ENCODE peak calls at places on chromosomes 4 and X, in nine cellular contexts. F is GM12878, S is mammary epithelial cell, H is GM23248, E is fibroblast of lung, G is K562, A is PC-3, V is keratinocyte, P is MM.1S. K is an unnamed sample.
A peak's percentile ranks its signal among the peaks of the same experiment; 100 is the strongest.

GRCh38 chr4:37767019-37767418 is 59.5 kb upstream of the PGM2 start:
- DNase-seq in F (no peak), S (no peak), H (no peak), E (no peak), G (no peak), A (no peak), V (no peak), P (no peak), K (no peak)

GRCh38 chr4:3419836-3420605 is 21.7 kb upstream of the HGFAC start:
- DNase-seq in F (no peak), S (no peak), H (no peak), E (no peak), G (no peak), A (no peak), V (no peak), P (no peak), K (no peak)

GRCh38 chr4:176443117-176443516 is 123.4 kb downstream of the SPCS3 start:
- DNase-seq in F (no peak), S (peak; percentile 91), H (peak; percentile 92), E (peak; percentile 98), G (no peak), A (peak; percentile 89), V (no peak), P (no peak), K (no peak)

GRCh38 chr4:144572660-144573059 is 73.3 kb upstream of the HHIP start:
- DNase-seq in F (no peak), S (no peak), H (no peak), E (no peak), G (no peak), A (no peak), V (no peak), P (no peak), K (no peak)

GRCh38 chr4:142698541-142698940 is 147.6 kb downstream of the INPP4B start:
- DNase-seq in F (no peak), S (no peak), H (no peak), E (no peak), G (no peak), A (no peak), V (no peak), P (no peak), K (no peak)

GRCh38 chr4:110075083-110075738 is 123.2 kb downstream of the ELOVL6 start:
- DNase-seq in F (no peak), S (no peak), H (no peak), E (no peak), G (no peak), A (no peak), V (no peak), P (peak; percentile 37), K (no peak)

GRCh38 chrX:38898261-38898660 is 97.0 kb downstream of the MID1IP1 start:
- DNase-seq in F (no peak), S (no peak), H (no peak), E (no peak), G (no peak), A (no peak), V (no peak), P (no peak), K (no peak)

GRCh38 chr4:19983072-19983471 is 268.6 kb upstream of the SLIT2 start:
- DNase-seq in F (no peak), S (peak; percentile 51), H (peak; percentile 95), E (peak; percentile 97), G (no peak), A (peak; percentile 57), V (no peak), P (no peak), K (peak; percentile 90)

GRCh38 chr4:152640058-152640921 is 39.5 kb downstream of the TMEM154 start:
- DNase-seq in F (no peak), S (no peak), H (peak; percentile 53), E (no peak), G (peak; percentile 48), A (peak; percentile 61), V (no peak), P (peak; percentile 42), K (peak; percentile 30)

GRCh38 chr4:189845145-189845846 is 95.4 kb upstream of the FRG1 start:
- DNase-seq in F (no peak), S (no peak), H (peak; percentile 69), E (peak; percentile 4), G (no peak), A (peak; percentile 2), V (no peak), P (no peak), K (no peak)

GRCh38 chr4:174222266-174222872 is 61.1 kb downstream of the FBXO8 start:
- DNase-seq in F (no peak), S (peak; percentile 14), H (peak; percentile 51), E (peak; percentile 15), G (no peak), A (peak; percentile 63), V (no peak), P (peak; percentile 27), K (peak; percentile 36)

GRCh38 chrX:20500949-20501348 is 234.2 kb upstream of the RPS6KA3 start:
- DNase-seq in F (no peak), S (no peak), H (no peak), E (no peak), G (no peak), A (no peak), V (no peak), P (no peak), K (no peak)

GRCh38 chr4:116839826-116840225 is 245.6 kb downstream of the TRAM1L1 start:
- DNase-seq in F (no peak), S (no peak), H (no peak), E (peak; percentile 73), G (no peak), A (peak; percentile 10), V (no peak), P (no peak), K (no peak)

GRCh38 chr4:177080388-177080787 is 229.3 kb upstream of the NEIL3 start:
- DNase-seq in F (no peak), S (no peak), H (no peak), E (no peak), G (no peak), A (no peak), V (no peak), P (peak; percentile 43), K (no peak)

GRCh38 chr4:4753643-4754042 is 105.8 kb upstream of the MSX1 start:
- DNase-seq in F (no peak), S (no peak), H (no peak), E (no peak), G (no peak), A (no peak), V (no peak), P (no peak), K (no peak)

GRCh38 chr4:169440446-169440845 is 169.7 kb upstream of the SH3RF1 start:
- DNase-seq in F (no peak), S (no peak), H (no peak), E (peak; percentile 43), G (no peak), A (no peak), V (no peak), P (no peak), K (peak; percentile 43)

GRCh38 chr4:180923476-180923875 is 1319.7 kb upstream of the TENM3 start:
- DNase-seq in F (no peak), S (peak; percentile 51), H (peak; percentile 82), E (peak; percentile 85), G (no peak), A (peak; percentile 36), V (no peak), P (no peak), K (no peak)

GRCh38 chr4:106208481-106209460 is 107.2 kb downstream of the TBCK start:
- DNase-seq in F (no peak), S (no peak), H (no peak), E (no peak), G (no peak), A (no peak), V (no peak), P (no peak), K (no peak)

GRCh38 chr4:76087007-76087769 is 12.7 kb downstream of the ART3 start:
- DNase-seq in F (no peak), S (peak; percentile 82), H (peak; percentile 79), E (peak; percentile 52), G (peak; percentile 55), A (peak; percentile 73), V (no peak), P (peak; percentile 64), K (peak; percentile 78)

GRCh38 chr4:76091052-76091451 is 16.5 kb downstream of the ART3 start:
- DNase-seq in F (no peak), S (peak; percentile 89), H (no peak), E (no peak), G (no peak), A (no peak), V (peak; percentile 57), P (no peak), K (no peak)

GRCh38 chr4:76095568-76095967 is 21.1 kb downstream of the ART3 start:
- DNase-seq in F (no peak), S (peak; percentile 68), H (no peak), E (no peak), G (no peak), A (no peak), V (no peak), P (no peak), K (no peak)

GRCh38 chr4:76088719-76089118 is 14.2 kb downstream of the ART3 start:
- DNase-seq in F (no peak), S (no peak), H (no peak), E (no peak), G (no peak), A (no peak), V (no peak), P (no peak), K (no peak)

GRCh38 chr4:76090241-76090691 is 15.8 kb downstream of the ART3 start:
- DNase-seq in F (no peak), S (peak; percentile 99), H (peak; percentile 88), E (peak; percentile 95), G (peak; percentile 58), A (no peak), V (peak; percentile 67), P (no peak), K (peak; percentile 79)
- H3K4me2 ChIP-seq in F (no peak overlapping the region), S (peak overlapping the region; percentile 61), H (peak overlapping the region; percentile 46), E (peak overlapping the region; percentile 47), G (peak overlapping the region; percentile 12), A (no peak overlapping the region), V (peak overlapping the region; percentile 85), P (no peak overlapping the region), K (peak overlapping the region; percentile 8)

GRCh38 chr4:84482564-84483563 is 16.2 kb downstream of the NKX6-1 start:
- DNase-seq in F (no peak), S (peak; percentile 33), H (peak; percentile 53), E (no peak), G (no peak), A (no peak), V (no peak), P (no peak), K (no peak)
- TF ChIP-seq EZH2 in F (no peak), S (no peak), H (no peak), E (no peak), G (no peak), A (no peak), V (no peak), P (no peak), K (peak; percentile 89)

DNA sequence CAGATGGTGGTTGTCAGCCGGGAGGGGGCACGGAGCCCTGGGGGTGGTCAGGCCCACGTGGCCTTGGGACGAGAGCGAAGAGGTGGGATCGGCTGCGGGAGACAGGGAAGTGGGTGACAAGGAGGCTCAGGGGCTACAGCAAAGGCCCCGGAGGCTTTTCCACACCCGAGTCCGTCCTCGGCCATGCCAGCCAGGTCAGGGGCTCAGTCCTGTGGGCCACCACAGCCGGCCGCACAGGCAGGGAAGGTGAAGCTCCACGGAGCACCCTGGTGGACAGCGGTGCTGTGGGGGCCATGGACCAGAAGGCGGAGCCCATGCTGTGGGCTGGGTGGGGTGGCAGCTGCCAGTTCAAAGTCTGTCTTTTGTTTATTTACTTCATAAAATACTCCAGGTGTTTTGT is 18.5 kb downstream of the PCGF3 start:
- DNase-seq in F (no peak), S (no peak), H (no peak), E (no peak), G (no peak), A (no peak), V (no peak), P (no peak), K (no peak)
- H3K4me2 ChIP-seq in F (no peak overlapping the region), S (no peak overlapping the region), H (no peak overlapping the region), E (no peak overlapping the region), G (no peak overlapping the region), A (no peak overlapping the region), V (no peak overlapping the region), P (no peak overlapping the region), K (no peak overlapping the region)

GRCh38 chrX:83508526-83509245 is 596 bp downstream of the POU3F4 start:
- DNase-seq in F (no peak), S (no peak), H (no peak), E (peak; percentile 38), G (no peak), A (no peak), V (no peak), P (no peak), K (no peak)
- TF ChIP-seq EZH2 in F (no peak), S (peak; percentile 49), H (no peak), E (no peak), G (no peak), A (no peak), V (no peak), P (no peak), K (no peak)